ENCODE peak calls at places on chromosomes 5 and 9, in five cellular contexts. W is AG09319, D is dorsolateral prefrontal cortex, E is A549, A is AG09309. C is an unnamed sample.

GRCh38 chr9:4321554-4321953 is 21.7 kb upstream of the GLIS3 start:
- DNase-seq in W (no peak), D (no peak), E (no peak), A (no peak), C (no peak)

GRCh38 chr5:35244171-35244570 is 13.9 kb upstream of the PRLR start:
- DNase-seq in D (no peak), A (no peak), W (no peak), E (no peak), C (no peak)

GRCh38 chr9:2771661-2772060 is 54.4 kb downstream of the KCNV2 start:
- DNase-seq in D (no peak), E (no peak), W (no peak), A (no peak), C (no peak)

GRCh38 chr9:8261737-8262136 is 462.2 kb upstream of the DMAC1 start:
- DNase-seq in A (no peak), E (no peak), D (no peak), W (no peak), C (no peak)

GRCh38 chr5:55276771-55277170 is 30.7 kb downstream of the DHX29 start:
- DNase-seq in D (no peak), W (no peak), E (peak; percentile 11), A (peak; percentile 10), C (no peak)

GRCh38 chr9:91530829-91531228 is 107.2 kb upstream of the NFIL3 start:
- DNase-seq in W (no peak), A (no peak), D (no peak), E (no peak), C (no peak)

GRCh38 chr5:113357696-113358476 is 76.9 kb downstream of the TSSK1B start:
- DNase-seq in W (no peak), D (no peak), A (no peak), E (no peak), C (no peak)

GRCh38 chr9:6641073-6641455 is 4.5 kb downstream of the GLDC start:
- DNase-seq in A (no peak), E (no peak), W (no peak), D (no peak), C (no peak)

GRCh38 chr5:66987949-66988838 is 208.4 kb downstream of the CD180 start:
- DNase-seq in E (peak; percentile 40), D (no peak), W (no peak), A (no peak), C (no peak)

GRCh38 chr9:16540996-16541668 is 329.3 kb downstream of the BNC2 start:
- DNase-seq in E (no peak), A (no peak), W (no peak), D (no peak), C (no peak)

GRCh38 chr9:108784128-108784490 is 71.7 kb downstream of the ACTL7B start:
- DNase-seq in E (no peak), D (no peak), W (no peak), A (no peak), C (no peak)

GRCh38 chr5:109959652-109960051 is 269.9 kb downstream of the MAN2A1 start:
- DNase-seq in A (no peak), W (no peak), D (no peak), E (peak; percentile 5), C (no peak)

GRCh38 chr9:104903609-104904008 is 24.3 kb downstream of the ABCA1 start:
- DNase-seq in D (no peak), A (no peak), W (no peak), E (no peak), C (no peak)

GRCh38 chr5:89597878-89598277 is 714.9 kb upstream of the MEF2C start:
- DNase-seq in W (no peak), A (no peak), E (no peak), D (no peak), C (no peak)

GRCh38 chr9:12930906-12931305 is 156.1 kb downstream of the LURAP1L start:
- DNase-seq in A (no peak), E (peak; percentile 23), W (no peak), D (no peak), C (no peak)

GRCh38 chr9:133478851-133479711 is at the start of gene SLC2A6:
- DNase-seq in D (peak; percentile 96), A (no peak), W (peak; percentile 19), E (peak; percentile 71), C (peak; percentile 82)

GRCh38 chr9:4301302-4301701 is 1.4 kb upstream of the GLIS3 start:
- DNase-seq in E (no peak), W (peak; percentile 72), D (no peak), A (peak; percentile 99), C (no peak)

GRCh38 chr9:85200726-85201402 is 531.3 kb downstream of the NTRK2 start:
- DNase-seq in D (no peak), E (no peak), A (peak; percentile 29), W (peak; percentile 50), C (no peak)

GRCh38 chr5:142432961-142433360 is 108.1 kb upstream of the SPRY4 start:
- DNase-seq in W (no peak), A (no peak), E (no peak), D (no peak), C (no peak)

GRCh38 chr9:4324513-4324912 is 24.6 kb upstream of the GLIS3 start:
- DNase-seq in A (peak; percentile 52), D (no peak), W (no peak), E (no peak), C (no peak)

GRCh38 chr5:126186210-126186609 is 237.0 kb upstream of the GRAMD2B start:
- DNase-seq in W (no peak), D (no peak), E (no peak), A (no peak), C (no peak)

DNA sequence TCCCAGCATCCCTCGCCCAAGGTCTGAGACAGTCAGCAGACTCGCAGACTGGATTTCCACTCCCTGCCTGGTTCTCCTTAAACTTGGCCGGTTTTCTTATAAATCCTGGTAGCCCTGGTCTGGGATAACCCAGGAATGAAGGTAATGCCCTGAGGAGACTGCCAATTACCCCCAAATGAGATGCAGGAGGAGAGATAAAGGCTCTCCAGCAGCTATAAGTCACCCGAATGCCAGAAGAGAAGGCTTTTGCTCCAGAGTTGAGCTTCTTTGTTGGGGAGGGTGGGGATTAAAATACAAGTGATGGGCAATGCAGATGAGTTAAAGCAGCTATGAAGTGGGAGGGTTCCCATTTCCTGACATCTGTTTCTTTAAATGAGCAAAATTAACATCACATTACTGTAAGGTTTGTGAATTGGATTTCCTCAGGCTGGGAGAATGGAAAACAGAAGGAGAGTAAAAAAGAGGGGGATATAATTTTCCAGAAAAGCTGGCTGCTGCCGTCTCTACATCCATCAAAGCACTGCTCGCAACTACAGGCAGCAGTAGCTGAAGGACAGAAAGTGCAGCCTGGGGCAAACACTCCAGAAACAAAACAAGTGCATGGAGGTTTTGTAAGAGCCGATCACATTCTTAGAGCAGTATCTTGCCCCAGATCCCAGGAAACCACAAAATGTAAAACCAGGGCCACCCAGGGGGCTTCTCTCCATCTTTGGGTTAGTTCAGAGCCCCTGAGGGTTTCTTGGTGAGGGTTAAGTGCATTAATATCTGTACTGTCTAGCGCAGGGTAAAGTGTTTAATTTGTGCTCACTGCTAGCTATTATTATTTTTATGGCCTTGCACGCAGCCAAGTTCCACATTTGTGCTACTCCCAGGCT is 177.6 kb upstream of the PANK3 start:
- DNase-seq in W (no peak), A (no peak), D (no peak), E (no peak), C (no peak)
- TF ChIP-seq CTCF in W (no peak), A (no peak), D (no peak), E (no peak), C (no peak)

GRCh38 chr9:76302543-76302942 is 91.7 kb downstream of the RFK start:
- DNase-seq in A (no peak), D (no peak), W (no peak), E (no peak), C (no peak)

GRCh38 chr9:76294301-76294700 is 99.9 kb downstream of the RFK start:
- DNase-seq in W (no peak), E (no peak), A (no peak), D (no peak), C (no peak)

GRCh38 chr9:76296561-76297276 is 97.5 kb downstream of the RFK start:
- DNase-seq in A (no peak), W (no peak), E (no peak), D (no peak), C (no peak)

GRCh38 chr9:76297721-76298239 is 96.4 kb downstream of the RFK start:
- DNase-seq in W (no peak), D (no peak), A (peak; percentile 14), E (no peak), C (no peak)

DNA sequence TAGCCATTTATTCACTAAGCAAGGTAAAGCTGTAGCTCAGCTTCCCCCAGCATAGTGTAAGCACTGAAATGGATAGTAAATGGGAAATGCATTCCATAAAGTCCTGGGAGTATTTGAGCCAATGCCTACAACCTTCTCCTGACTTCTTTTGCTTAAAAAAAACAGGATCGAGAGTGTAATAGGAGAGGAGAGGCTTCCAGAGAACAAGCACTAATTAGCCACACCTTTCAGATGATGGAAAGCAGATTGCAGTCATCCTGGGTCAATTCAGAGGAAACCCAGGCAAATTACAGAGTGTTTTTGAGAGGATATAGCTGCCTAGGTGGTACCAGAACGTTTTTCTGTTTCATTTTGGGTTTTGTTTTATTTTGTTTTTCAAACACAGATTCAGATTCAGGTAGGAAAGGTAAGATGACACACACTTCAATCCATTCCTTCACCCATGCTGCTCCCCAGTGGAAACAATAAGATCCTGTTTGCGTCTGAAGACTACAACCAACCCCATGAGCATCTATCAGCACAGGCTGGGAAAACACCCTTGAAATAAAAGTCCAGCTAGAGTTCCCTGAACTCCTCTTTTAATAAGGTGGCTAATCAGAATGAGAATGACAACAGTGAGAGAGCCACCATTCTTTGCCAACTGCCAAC is 95.6 kb downstream of the RFK start:
- DNase-seq in D (no peak), W (no peak), A (no peak), E (peak; percentile 24), C (no peak)
- TF ChIP-seq CTCF in D (no peak), W (no peak), A (no peak), E (peak; percentile 30), C (peak; percentile 9)

GRCh38 chr9:99511723-99512122 is 289.6 kb downstream of the SEC61B start:
- DNase-seq in W (no peak), E (no peak), D (no peak), A (no peak), C (no peak)
- TF ChIP-seq CTCF in W (no peak), E (no peak), D (no peak), A (peak; percentile 37), C (no peak)

GRCh38 chr5:159207616-159208507 is 1.5 kb downstream of the RNF145 start:
- DNase-seq in D (peak; percentile 86), W (peak; percentile 22), E (peak; percentile 85), A (peak; percentile 31), C (peak; percentile 44)
- TF ChIP-seq CTCF in D (no peak), W (no peak), E (no peak), A (no peak), C (no peak)

DNA sequence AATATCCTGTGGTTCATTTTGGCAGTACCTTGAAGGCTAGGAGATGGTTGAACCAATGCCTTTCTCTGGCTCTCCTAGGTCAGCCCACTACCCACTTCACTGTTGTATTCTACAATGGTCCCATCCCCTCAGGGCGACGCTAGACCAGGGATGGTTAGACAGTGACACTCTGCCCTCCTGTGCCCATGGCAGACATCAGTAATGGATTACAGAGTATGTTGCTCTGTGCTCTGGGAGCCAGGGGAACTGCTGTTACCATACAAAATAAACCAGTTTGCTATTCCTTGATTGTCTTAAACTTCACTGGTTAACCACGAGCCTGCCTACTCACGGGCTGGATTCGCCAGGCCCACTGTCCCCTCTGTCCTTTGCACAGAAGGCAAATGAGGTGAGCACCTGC is 33.7 kb downstream of the NCS1 start:
- DNase-seq in W (no peak), D (no peak), A (no peak), E (no peak), C (no peak)
- TF ChIP-seq CTCF in W (no peak), D (no peak), A (no peak), E (no peak), C (no peak)

C was measured in progenitor cell of endocrine pancreas.